ENCODE peak calls at places on chromosomes 4 and X, in eight cellular contexts. Y is anterior cingulate cortex; X is Calu3; D is NCI-H1694; V is astrocyte of the spinal cord; Q is sciatic nerve; K is effector CD4-positive, alpha-beta T cell; G is AG04450. J is an unnamed sample.

GRCh38 chr4:83626245-83626843 is 90.4 kb downstream of the GPAT3 start:
- DNase-seq in Y (no peak), X (no peak), D (no peak), V (no peak), Q (no peak), K (no peak), G (no peak), J (no peak)

GRCh38 chr4:2489081-2489805 is 20.3 kb downstream of the RNF4 start:
- DNase-seq in Y (no peak), X (no peak), D (no peak), V (no peak), Q (no peak), K (no peak), G (no peak), J (no peak)

GRCh38 chr4:161252520-161253141 is 911.2 kb downstream of the FSTL5 start:
- DNase-seq in Y (no peak), X (peak), D (peak), V (peak), Q (no peak), K (no peak), G (no peak), J (no peak)

GRCh38 chr4:55793479-55793878 is 26.1 kb upstream of the EXOC1L start:
- DNase-seq in Y (no peak), X (no peak), D (no peak), V (no peak), Q (no peak), K (no peak), G (no peak), J (no peak)

GRCh38 chr4:5974321-5974720 is 43.9 kb downstream of the C4orf50 start:
- DNase-seq in Y (no peak), X (no peak), D (no peak), V (no peak), Q (no peak), K (no peak), G (no peak), J (peak)

GRCh38 chr4:37453004-37453360 is 208.4 kb downstream of the NWD2 start:
- DNase-seq in Y (peak), X (peak), D (peak), V (peak), Q (no peak), K (no peak), G (no peak), J (no peak)

GRCh38 chr4:178612725-178613124 is 1170.5 kb upstream of the AGA start:
- DNase-seq in Y (no peak), X (no peak), D (no peak), V (no peak), Q (no peak), K (no peak), G (no peak), J (no peak)

GRCh38 chr4:139764686-139765085 is 99.1 kb downstream of the MGST2 start:
- DNase-seq in Y (no peak), X (no peak), D (no peak), V (no peak), Q (no peak), K (no peak), G (no peak), J (no peak)

GRCh38 chr4:186200436-186201409 is 9.4 kb downstream of the CYP4V2 start:
- DNase-seq in Y (peak), X (no peak), D (no peak), V (no peak), Q (no peak), K (no peak), G (no peak), J (no peak)

GRCh38 chrX:3757510-3758025 is 44.1 kb upstream of the PRKX start:
- DNase-seq in Y (no peak), X (no peak), D (no peak), V (no peak), Q (no peak), K (no peak), G (no peak), J (no peak)

GRCh38 chrX:39935414-39936064 is 162.2 kb downstream of the BCOR start:
- DNase-seq in Y (no peak), X (no peak), D (no peak), V (peak), Q (no peak), K (no peak), G (no peak), J (no peak)

GRCh38 chr4:3615386-3616286 is 83.4 kb upstream of the LRPAP1 start:
- DNase-seq in Y (no peak), X (no peak), D (no peak), V (no peak), Q (no peak), K (no peak), G (no peak), J (no peak)